ENCODE peak calls at places on chromosome 5, in six cellular contexts. One of them, this sample, is unnamed.

GRCh38 chr5:165209101-165209727 is 1703.8 kb downstream of the MAT2B start:
- DNase-seq in HFF-Myc: no peak
- DNase-seq in adrenal gland: no peak
- DNase-seq in WTC11: no peak
- DNase-seq in left cardiac atrium: no peak
- DNase-seq in lower lobe of right lung: no peak
- DNase-seq in this sample: no peak

GRCh38 chr5:3780907-3781306 is 185.3 kb downstream of the IRX1 start:
- DNase-seq in adrenal gland: no peak
- DNase-seq in left cardiac atrium: no peak
- DNase-seq in HFF-Myc: no peak
- DNase-seq in WTC11: no peak
- DNase-seq in lower lobe of right lung: no peak
- DNase-seq in this sample: no peak

GRCh38 chr5:32505718-32506117 is 61.2 kb upstream of the ZFR start:
- DNase-seq in adrenal gland: no peak
- DNase-seq in lower lobe of right lung: no peak
- DNase-seq in HFF-Myc: no peak
- DNase-seq in WTC11: no peak
- DNase-seq in left cardiac atrium: no peak
- DNase-seq in this sample: no peak

GRCh38 chr5:151144275-151144674 is 13.3 kb downstream of the ANXA6 start:
- DNase-seq in lower lobe of right lung: no peak
- DNase-seq in left cardiac atrium: no peak
- DNase-seq in adrenal gland: no peak
- DNase-seq in HFF-Myc: no peak
- DNase-seq in WTC11: no peak
- DNase-seq in this sample: no peak

GRCh38 chr5:91143840-91144239 is 239.3 kb downstream of the ARRDC3 start:
- DNase-seq in adrenal gland: no peak
- DNase-seq in HFF-Myc: no peak
- DNase-seq in left cardiac atrium: no peak
- DNase-seq in WTC11: no peak
- DNase-seq in lower lobe of right lung: no peak
- DNase-seq in this sample: no peak

GRCh38 chr5:91712718-91713117 is 329.6 kb upstream of the ARRDC3 start:
- DNase-seq in WTC11: no peak
- DNase-seq in HFF-Myc: no peak
- DNase-seq in lower lobe of right lung: no peak
- DNase-seq in left cardiac atrium: no peak
- DNase-seq in adrenal gland: no peak
- DNase-seq in this sample: no peak

GRCh38 chr5:389197-389821 is 53.7 kb upstream of the EXOC3 start:
- DNase-seq in left cardiac atrium: no peak
- DNase-seq in WTC11: no peak
- DNase-seq in HFF-Myc: no peak
- DNase-seq in adrenal gland: peak
- DNase-seq in lower lobe of right lung: no peak
- DNase-seq in this sample: peak

GRCh38 chr5:57780306-57780958 is 297.8 kb upstream of the ACTBL2 start:
- DNase-seq in lower lobe of right lung: peak
- DNase-seq in HFF-Myc: no peak
- DNase-seq in left cardiac atrium: peak
- DNase-seq in adrenal gland: peak
- DNase-seq in WTC11: no peak
- DNase-seq in this sample: peak

GRCh38 chr5:77861576-77861975 is 85.4 kb upstream of the TBCA start:
- DNase-seq in left cardiac atrium: no peak
- DNase-seq in lower lobe of right lung: no peak
- DNase-seq in adrenal gland: no peak
- DNase-seq in WTC11: no peak
- DNase-seq in HFF-Myc: no peak
- DNase-seq in this sample: no peak

GRCh38 chr5:2187687-2188086 is 305.0 kb upstream of the IRX4 start:
- DNase-seq in WTC11: no peak
- DNase-seq in left cardiac atrium: no peak
- DNase-seq in lower lobe of right lung: no peak
- DNase-seq in HFF-Myc: no peak
- DNase-seq in adrenal gland: no peak
- DNase-seq in this sample: no peak

GRCh38 chr5:112142769-112143270 is 276.3 kb downstream of the EPB41L4A start:
- DNase-seq in lower lobe of right lung: peak
- DNase-seq in left cardiac atrium: peak
- DNase-seq in HFF-Myc: no peak
- DNase-seq in adrenal gland: peak
- DNase-seq in WTC11: no peak
- DNase-seq in this sample: no peak

GRCh38 chr5:111119856-111120255 is 27.7 kb downstream of the WDR36 start:
- DNase-seq in left cardiac atrium: no peak
- DNase-seq in adrenal gland: no peak
- DNase-seq in lower lobe of right lung: no peak
- DNase-seq in WTC11: no peak
- DNase-seq in HFF-Myc: no peak
- DNase-seq in this sample: no peak

GRCh38 chr5:73960426-73960825 is 334.4 kb downstream of the ARHGEF28 start:
- DNase-seq in HFF-Myc: no peak
- DNase-seq in left cardiac atrium: no peak
- DNase-seq in lower lobe of right lung: no peak
- DNase-seq in adrenal gland: no peak
- DNase-seq in WTC11: no peak
- DNase-seq in this sample: no peak

This sample was measured in chondrocyte.